ENCODE peak calls at places on chromosomes 4 and X, in four cellular contexts. C, F, J and P are unnamed samples.
A peak's percentile ranks its signal among the peaks of the same experiment; 100 is the strongest.

GRCh38 chr4:8477676-8478075 is 37.1 kb downstream of the TRMT44 start:
- DNase-seq in C (no peak), F (no peak), J (no peak), P (no peak)

GRCh38 chr4:143202824-143203223 is 18.1 kb downstream of the USP38 start:
- DNase-seq in C (no peak), F (peak; percentile 46), J (no peak), P (no peak)

GRCh38 chr4:183607894-183608293 is 51.1 kb downstream of the RWDD4 start:
- DNase-seq in C (no peak), F (no peak), J (no peak), P (no peak)

GRCh38 chrX:133516691-133517090 is 101.4 kb upstream of the GPC4 start:
- DNase-seq in C (no peak), F (no peak), J (no peak), P (no peak)

GRCh38 chrX:1361910-1362309 is 25.3 kb downstream of the IL3RA start:
- DNase-seq in C (no peak), F (no peak), J (no peak), P (no peak)

GRCh38 chr4:94650129-94650495 is 107.6 kb upstream of the BMPR1B start:
- DNase-seq in C (no peak), F (peak; percentile 46), J (no peak), P (no peak)

GRCh38 chrX:136689441-136689840 is 41.5 kb downstream of the CD40LG start:
- DNase-seq in C (no peak), F (no peak), J (no peak), P (no peak)

GRCh38 chr4:38759077-38759789 is 23.6 kb downstream of the TLR10 start:
- DNase-seq in C (peak; percentile 52), F (peak; percentile 64), J (no peak), P (peak; percentile 56)

GRCh38 chrX:153494541-153495361 is at the start of gene BGN:
- DNase-seq in C (no peak), F (peak; percentile 81), J (no peak), P (peak; percentile 75)
- H3K4me3 ChIP-seq in C (peak within 1 kb of the TSS; percentile 27), F (peak within 1 kb of the TSS; percentile 78), J (peak within 1 kb of the TSS; percentile 75), P (no peak within 1 kb of the TSS)

DNA sequence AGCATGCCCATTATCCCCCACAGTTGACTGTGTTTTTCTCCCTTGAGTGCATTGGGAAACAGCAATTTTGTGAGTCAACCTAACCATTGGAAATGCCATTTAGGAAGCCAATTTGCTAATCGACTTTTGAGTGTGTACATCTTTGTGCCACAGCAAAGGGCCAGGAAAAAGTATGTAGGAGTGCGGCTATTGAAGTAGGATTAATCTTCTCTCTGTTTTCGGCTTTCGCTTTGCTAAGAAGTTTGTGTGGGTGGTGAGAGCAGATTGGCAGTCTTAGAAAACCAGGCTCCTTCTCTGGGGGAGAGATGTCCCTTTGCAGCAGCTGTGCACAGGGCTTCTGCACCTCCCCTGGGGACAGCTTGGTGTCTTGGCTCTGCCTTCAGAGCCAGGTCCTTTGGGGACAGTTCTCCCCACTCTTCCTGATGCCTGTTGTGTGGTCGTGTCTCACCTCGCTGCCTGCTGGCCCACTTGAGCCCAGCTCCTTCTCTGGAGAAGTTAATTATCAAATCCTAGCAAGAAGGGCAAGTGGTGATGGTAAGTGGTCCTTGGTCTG is 74.5 kb downstream of the GEMIN8 start:
- DNase-seq in C (no peak), F (no peak), J (no peak), P (no peak)
- H3K4me1 ChIP-seq in C (no peaks in the 10 kb centered on the region), F (no peaks in the 10 kb centered on the region), J (no peaks in the 10 kb centered on the region), P (no peaks in the 10 kb centered on the region)

GRCh38 chr4:107988763-107989035 is 990 bp upstream of the HADH start:
- DNase-seq in C (peak; percentile 40), F (no peak), J (no peak), P (no peak)
- H3K27ac ChIP-seq in C (peak overlapping the region; percentile 95), F (no peak overlapping the region), J (peak overlapping the region; percentile 93), P (no peak overlapping the region)

GRCh38 chrX:108735087-108735679 is 1.2 kb downstream of the IRS4 start:
- DNase-seq in C (no peak), F (peak; percentile 1), J (no peak), P (peak; percentile 45)

GRCh38 chrX:108734426-108734825 is 1.9 kb downstream of the IRS4 start:
- DNase-seq in C (no peak), F (no peak), J (no peak), P (no peak)

GRCh38 chrX:108737754-108738153 is 1.4 kb upstream of the IRS4 start:
- DNase-seq in C (no peak), F (no peak), J (no peak), P (no peak)

GRCh38 chrX:108735680-108736508 is 469 bp downstream of the IRS4 start:
- DNase-seq in C (no peak), F (peak; percentile 7), J (no peak), P (peak; percentile 38)

DNA sequence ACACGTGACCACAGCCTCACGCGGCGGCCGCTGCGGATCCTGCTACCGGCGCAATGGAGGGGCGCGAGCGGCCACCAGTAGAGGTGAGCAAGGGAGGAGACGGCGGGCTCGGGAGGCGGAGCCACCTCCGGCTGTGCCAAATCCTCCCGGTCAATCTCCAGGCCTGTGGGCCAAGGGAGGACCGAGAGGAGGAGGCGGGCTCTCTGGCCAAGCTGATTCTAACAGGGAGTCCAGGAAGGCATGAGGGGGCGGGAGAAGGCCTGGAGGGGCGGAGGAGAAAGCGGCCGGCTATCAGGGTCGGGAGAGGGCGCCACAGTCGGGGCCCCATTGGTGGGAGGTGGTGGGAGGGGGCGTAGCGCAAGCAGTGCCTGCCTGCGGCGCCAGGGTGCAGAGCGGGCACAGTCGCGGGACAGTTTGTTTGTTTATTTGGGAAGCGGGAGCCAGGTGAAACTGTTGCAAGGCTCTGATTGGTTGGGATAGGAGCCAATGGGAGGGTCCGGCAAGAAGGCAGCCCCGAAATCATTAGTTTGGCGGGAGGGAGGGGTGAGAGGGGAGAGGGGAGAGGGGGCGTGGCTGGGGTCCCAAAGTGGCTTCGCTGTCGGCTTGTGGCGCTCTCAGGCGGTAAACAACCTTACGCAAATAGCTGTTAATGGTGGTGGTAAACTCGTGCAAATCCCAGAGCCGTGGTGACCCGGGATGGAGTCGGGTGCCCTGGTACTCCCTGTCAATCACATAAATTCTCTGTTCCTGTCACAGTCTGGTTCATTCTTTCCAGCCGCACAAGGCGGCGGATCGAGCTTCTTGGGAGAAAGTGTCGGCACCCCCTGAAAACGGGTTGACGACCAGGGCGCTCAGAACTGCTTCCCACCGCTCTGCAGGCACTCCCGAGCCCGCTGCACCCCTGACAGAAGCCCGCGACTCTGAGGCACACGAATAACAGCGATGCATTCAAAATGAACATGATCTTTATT is at the start of gene IRS4:
- DNase-seq in C (no peak), F (peak; percentile 13), J (no peak), P (peak; percentile 82)
- H3K4me3 ChIP-seq in C (peak within 1 kb of the TSS; percentile 44), F (peak within 1 kb of the TSS; percentile 48), J (peak within 1 kb of the TSS; percentile 59), P (peak within 1 kb of the TSS; percentile 25)

GRCh38 chr4:2458546-2459491 is 10.1 kb upstream of the RNF4 start:
- DNase-seq in C (no peak), F (no peak), J (no peak), P (peak; percentile 30)

GRCh38 chr4:2459589-2460349 is 9.1 kb upstream of the RNF4 start:
- DNase-seq in C (no peak), F (no peak), J (no peak), P (no peak)

GRCh38 chr4:2462992-2463762 is 5.7 kb upstream of the RNF4 start:
- DNase-seq in C (no peak), F (no peak), J (no peak), P (no peak)

GRCh38 chr4:2462218-2462991 is 6.5 kb upstream of the RNF4 start:
- DNase-seq in C (peak; percentile 70), F (peak; percentile 75), J (no peak), P (peak; percentile 65)

DNA sequence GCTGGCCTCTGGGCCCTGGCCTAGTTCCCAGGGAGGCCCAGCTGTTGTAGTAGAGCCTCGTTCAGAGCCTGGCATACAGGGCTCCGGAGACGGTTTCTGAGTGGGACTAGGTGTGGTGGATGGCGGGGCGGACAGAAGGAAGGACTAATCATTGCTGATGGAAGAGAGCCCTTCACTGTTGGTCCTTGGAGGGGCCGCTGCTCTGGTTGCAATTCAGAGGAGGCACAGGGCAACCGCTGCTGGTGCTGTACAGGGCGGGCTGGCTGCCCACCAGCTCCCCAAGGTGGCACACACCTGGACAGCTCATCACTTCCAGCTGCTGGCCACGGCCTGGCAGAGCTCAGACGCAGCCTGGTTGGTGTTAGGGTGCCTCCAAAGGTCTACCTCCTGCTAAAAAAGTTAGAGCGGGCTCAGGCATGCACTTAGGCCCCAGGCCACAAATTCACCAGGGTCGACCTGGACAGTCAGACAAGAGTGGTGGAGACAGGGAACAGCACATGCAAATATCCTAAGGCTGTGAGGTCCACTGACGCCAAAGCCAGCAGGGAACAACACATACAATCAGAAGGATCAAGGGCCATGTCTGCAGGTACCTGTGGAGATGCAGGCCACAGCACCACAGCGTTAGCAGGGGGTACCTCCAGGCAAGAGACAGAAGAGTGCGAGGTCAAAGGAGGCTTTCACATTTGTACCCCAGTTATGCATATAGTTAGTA is 7.5 kb upstream of the RNF4 start:
- DNase-seq in C (no peak), F (no peak), J (no peak), P (no peak)
- H3K4me1 ChIP-seq in C (peaks cover 6% of the 10 kb centered on the region), F (peaks cover 7% of the 10 kb centered on the region), J (peaks cover 8% of the 10 kb centered on the region), P (peaks cover 10% of the 10 kb centered on the region)

DNA sequence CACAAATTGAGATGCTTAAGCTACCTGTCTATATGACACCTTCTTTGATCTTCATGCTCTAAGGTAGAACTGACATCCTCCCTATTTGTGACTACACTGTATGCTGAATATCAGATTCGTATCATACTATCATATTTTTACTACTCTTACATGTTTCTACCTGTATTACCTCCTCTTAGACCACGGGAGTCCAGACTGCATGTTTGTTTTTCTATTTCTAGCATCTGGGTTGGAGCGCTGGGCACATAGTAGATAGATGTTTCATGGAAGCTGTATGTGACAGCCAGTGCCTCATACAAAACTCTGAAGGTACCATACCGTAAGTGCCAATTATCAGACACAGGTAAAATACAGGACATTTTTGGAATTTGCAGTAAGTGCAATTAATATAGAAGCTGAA is 47.6 kb downstream of the ATP10D start:
- DNase-seq in C (no peak), F (no peak), J (no peak), P (no peak)
- H3K27ac ChIP-seq in C (peak overlapping the region; percentile 47), F (peak overlapping the region; percentile 81), J (peak overlapping the region; percentile 70), P (peak overlapping the region; percentile 76)

DNA sequence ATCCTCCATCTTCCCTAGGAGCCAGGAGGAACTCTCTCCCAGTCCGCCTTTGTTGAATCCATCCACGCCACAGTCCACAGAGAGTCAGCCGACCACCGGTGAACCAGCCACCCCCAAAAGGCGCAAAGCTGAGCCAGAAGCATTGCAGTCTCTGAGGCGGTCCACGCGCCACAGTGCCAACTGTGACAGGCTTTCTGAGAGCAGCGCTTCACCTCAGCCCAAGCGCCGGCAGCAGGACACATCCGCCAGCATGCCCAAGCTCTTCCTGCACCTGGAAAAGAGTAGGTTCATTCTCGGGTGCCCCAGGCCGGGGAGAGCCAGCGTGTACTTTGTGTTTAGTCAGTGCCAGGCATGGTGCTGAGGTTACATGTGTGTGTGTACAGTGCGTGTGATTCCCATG is 7.4 kb downstream of the MSL3 start:
- DNase-seq in C (no peak), F (no peak), J (no peak), P (no peak)
- H3K4me3 ChIP-seq in C (no peak overlapping the region), F (no peak overlapping the region), J (no peak overlapping the region), P (no peak overlapping the region)

GRCh38 chrX:103629295-103630170 is 758 bp downstream of the TCEAL1 start:
- DNase-seq in C (peak; percentile 40), F (peak; percentile 78), J (no peak), P (peak; percentile 75)
- H3K4me1 ChIP-seq in C (no peaks in the 10 kb centered on the region), F (peaks cover 23% of the 10 kb centered on the region), J (no peaks in the 10 kb centered on the region), P (peaks cover 3% of the 10 kb centered on the region)